ENCODE peak calls at places on chromosomes 13 and 19, in nine cellular contexts. One of them, this sample, is unnamed.

GRCh38 chr19:15859187-15859586 is 38.7 kb downstream of the CYP4F2 start:
- DNase-seq in ureter: no peak
- DNase-seq in stimulated activated CD4-positive, alpha-beta T cell treated with anti-CD3 and anti-CD28 coated beads, Interleukin-1b, Interleukin-23, amount 100 ng/mL, for 24 hours: no peak
- DNase-seq in Daoy: no peak
- DNase-seq in AG09319: no peak
- DNase-seq in CD8-positive, alpha-beta T cell: no peak
- DNase-seq in activated naive CD4-positive, alpha-beta T cell treated with anti-CD3 and anti-CD28 coated beads, Interleukin-2, amount 50 U/mL, for 16 hours: no peak
- DNase-seq in type B pancreatic cell: no peak
- DNase-seq in NCI-H1105: no peak
- DNase-seq in this sample: no peak

GRCh38 chr19:32642771-32643170 is 32.2 kb downstream of the ANKRD27 start:
- DNase-seq in ureter: no peak
- DNase-seq in stimulated activated CD4-positive, alpha-beta T cell treated with anti-CD3 and anti-CD28 coated beads, Interleukin-1b, Interleukin-23, amount 100 ng/mL, for 24 hours: peak; percentile 51
- DNase-seq in Daoy: no peak
- DNase-seq in AG09319: no peak
- DNase-seq in CD8-positive, alpha-beta T cell: peak; percentile 81
- DNase-seq in activated naive CD4-positive, alpha-beta T cell treated with anti-CD3 and anti-CD28 coated beads, Interleukin-2, amount 50 U/mL, for 16 hours: peak; percentile 52
- DNase-seq in type B pancreatic cell: no peak
- DNase-seq in NCI-H1105: no peak
- DNase-seq in this sample: no peak

GRCh38 chr13:19957320-19958118 is 1.0 kb upstream of the ZMYM2 start:
- DNase-seq in ureter: peak; percentile 86
- DNase-seq in stimulated activated CD4-positive, alpha-beta T cell treated with anti-CD3 and anti-CD28 coated beads, Interleukin-1b, Interleukin-23, amount 100 ng/mL, for 24 hours: peak; percentile 67
- DNase-seq in Daoy: no peak
- DNase-seq in AG09319: no peak
- DNase-seq in CD8-positive, alpha-beta T cell: peak; percentile 95
- DNase-seq in activated naive CD4-positive, alpha-beta T cell treated with anti-CD3 and anti-CD28 coated beads, Interleukin-2, amount 50 U/mL, for 16 hours: peak; percentile 84
- DNase-seq in type B pancreatic cell: peak; percentile 84
- DNase-seq in NCI-H1105: peak; percentile 68
- DNase-seq in this sample: peak; percentile 72

GRCh38 chr19:3699071-3699740 is 1.1 kb downstream of the PIP5K1C start:
- DNase-seq in ureter: peak; percentile 70
- DNase-seq in stimulated activated CD4-positive, alpha-beta T cell treated with anti-CD3 and anti-CD28 coated beads, Interleukin-1b, Interleukin-23, amount 100 ng/mL, for 24 hours: no peak
- DNase-seq in Daoy: peak; percentile 59
- DNase-seq in AG09319: peak; percentile 54
- DNase-seq in CD8-positive, alpha-beta T cell: no peak
- DNase-seq in activated naive CD4-positive, alpha-beta T cell treated with anti-CD3 and anti-CD28 coated beads, Interleukin-2, amount 50 U/mL, for 16 hours: no peak
- DNase-seq in type B pancreatic cell: no peak
- DNase-seq in NCI-H1105: no peak
- DNase-seq in this sample: no peak

GRCh38 chr19:23071087-23071511 is 45.7 kb upstream of the ZNF730 start:
- DNase-seq in ureter: no peak
- DNase-seq in stimulated activated CD4-positive, alpha-beta T cell treated with anti-CD3 and anti-CD28 coated beads, Interleukin-1b, Interleukin-23, amount 100 ng/mL, for 24 hours: no peak
- DNase-seq in Daoy: peak; percentile 5
- DNase-seq in AG09319: no peak
- DNase-seq in CD8-positive, alpha-beta T cell: no peak
- DNase-seq in activated naive CD4-positive, alpha-beta T cell treated with anti-CD3 and anti-CD28 coated beads, Interleukin-2, amount 50 U/mL, for 16 hours: no peak
- DNase-seq in type B pancreatic cell: peak; percentile 66
- DNase-seq in NCI-H1105: no peak
- DNase-seq in this sample: no peak

GRCh38 chr13:36764957-36765356 is 54.1 kb upstream of the RFXAP start:
- DNase-seq in ureter: no peak
- DNase-seq in stimulated activated CD4-positive, alpha-beta T cell treated with anti-CD3 and anti-CD28 coated beads, Interleukin-1b, Interleukin-23, amount 100 ng/mL, for 24 hours: no peak
- DNase-seq in Daoy: no peak
- DNase-seq in AG09319: no peak
- DNase-seq in CD8-positive, alpha-beta T cell: no peak
- DNase-seq in activated naive CD4-positive, alpha-beta T cell treated with anti-CD3 and anti-CD28 coated beads, Interleukin-2, amount 50 U/mL, for 16 hours: no peak
- DNase-seq in type B pancreatic cell: no peak
- DNase-seq in NCI-H1105: no peak
- DNase-seq in this sample: no peak

GRCh38 chr19:32498641-32499200 is 82.3 kb upstream of the PDCD5 start:
- DNase-seq in ureter: no peak
- DNase-seq in stimulated activated CD4-positive, alpha-beta T cell treated with anti-CD3 and anti-CD28 coated beads, Interleukin-1b, Interleukin-23, amount 100 ng/mL, for 24 hours: no peak
- DNase-seq in Daoy: peak; percentile 67
- DNase-seq in AG09319: no peak
- DNase-seq in CD8-positive, alpha-beta T cell: no peak
- DNase-seq in activated naive CD4-positive, alpha-beta T cell treated with anti-CD3 and anti-CD28 coated beads, Interleukin-2, amount 50 U/mL, for 16 hours: no peak
- DNase-seq in type B pancreatic cell: no peak
- DNase-seq in NCI-H1105: no peak
- DNase-seq in this sample: peak; percentile 71

GRCh38 chr19:14553042-14553938 is 18.6 kb downstream of the NDUFB7 start:
- DNase-seq in ureter: no peak
- DNase-seq in stimulated activated CD4-positive, alpha-beta T cell treated with anti-CD3 and anti-CD28 coated beads, Interleukin-1b, Interleukin-23, amount 100 ng/mL, for 24 hours: no peak
- DNase-seq in Daoy: no peak
- DNase-seq in AG09319: no peak
- DNase-seq in CD8-positive, alpha-beta T cell: no peak
- DNase-seq in activated naive CD4-positive, alpha-beta T cell treated with anti-CD3 and anti-CD28 coated beads, Interleukin-2, amount 50 U/mL, for 16 hours: no peak
- DNase-seq in type B pancreatic cell: no peak
- DNase-seq in NCI-H1105: no peak
- DNase-seq in this sample: no peak

GRCh38 chr13:112668924-112669323 is 20.9 kb upstream of the ATP11A start:
- DNase-seq in ureter: no peak
- DNase-seq in stimulated activated CD4-positive, alpha-beta T cell treated with anti-CD3 and anti-CD28 coated beads, Interleukin-1b, Interleukin-23, amount 100 ng/mL, for 24 hours: no peak
- DNase-seq in Daoy: no peak
- DNase-seq in AG09319: no peak
- DNase-seq in CD8-positive, alpha-beta T cell: no peak
- DNase-seq in activated naive CD4-positive, alpha-beta T cell treated with anti-CD3 and anti-CD28 coated beads, Interleukin-2, amount 50 U/mL, for 16 hours: no peak
- DNase-seq in type B pancreatic cell: no peak
- DNase-seq in NCI-H1105: no peak
- DNase-seq in this sample: no peak

GRCh38 chr19:43809762-43810696 is 7.8 kb upstream of the LYPD5 start:
- DNase-seq in ureter: no peak
- DNase-seq in stimulated activated CD4-positive, alpha-beta T cell treated with anti-CD3 and anti-CD28 coated beads, Interleukin-1b, Interleukin-23, amount 100 ng/mL, for 24 hours: no peak
- DNase-seq in Daoy: peak; percentile 46
- DNase-seq in AG09319: peak; percentile 23
- DNase-seq in CD8-positive, alpha-beta T cell: no peak
- DNase-seq in activated naive CD4-positive, alpha-beta T cell treated with anti-CD3 and anti-CD28 coated beads, Interleukin-2, amount 50 U/mL, for 16 hours: no peak
- DNase-seq in type B pancreatic cell: no peak
- DNase-seq in NCI-H1105: peak; percentile 53
- DNase-seq in this sample: peak; percentile 5

GRCh38 chr19:52778811-52779210 is 7.8 kb downstream of the ZNF600 start:
- DNase-seq in ureter: no peak
- DNase-seq in stimulated activated CD4-positive, alpha-beta T cell treated with anti-CD3 and anti-CD28 coated beads, Interleukin-1b, Interleukin-23, amount 100 ng/mL, for 24 hours: no peak
- DNase-seq in Daoy: peak; percentile 10
- DNase-seq in AG09319: no peak
- DNase-seq in CD8-positive, alpha-beta T cell: peak; percentile 46
- DNase-seq in activated naive CD4-positive, alpha-beta T cell treated with anti-CD3 and anti-CD28 coated beads, Interleukin-2, amount 50 U/mL, for 16 hours: no peak
- DNase-seq in type B pancreatic cell: no peak
- DNase-seq in NCI-H1105: no peak
- DNase-seq in this sample: no peak

GRCh38 chr19:50008532-50008931 is 16.6 kb downstream of the VRK3 start:
- DNase-seq in ureter: no peak
- DNase-seq in stimulated activated CD4-positive, alpha-beta T cell treated with anti-CD3 and anti-CD28 coated beads, Interleukin-1b, Interleukin-23, amount 100 ng/mL, for 24 hours: no peak
- DNase-seq in Daoy: peak; percentile 28
- DNase-seq in AG09319: no peak
- DNase-seq in CD8-positive, alpha-beta T cell: no peak
- DNase-seq in activated naive CD4-positive, alpha-beta T cell treated with anti-CD3 and anti-CD28 coated beads, Interleukin-2, amount 50 U/mL, for 16 hours: no peak
- DNase-seq in type B pancreatic cell: no peak
- DNase-seq in NCI-H1105: no peak
- DNase-seq in this sample: no peak

GRCh38 chr19:310141-310651 is 19.0 kb upstream of the PLPP2 start:
- DNase-seq in ureter: peak; percentile 39
- DNase-seq in stimulated activated CD4-positive, alpha-beta T cell treated with anti-CD3 and anti-CD28 coated beads, Interleukin-1b, Interleukin-23, amount 100 ng/mL, for 24 hours: no peak
- DNase-seq in Daoy: no peak
- DNase-seq in AG09319: no peak
- DNase-seq in CD8-positive, alpha-beta T cell: no peak
- DNase-seq in activated naive CD4-positive, alpha-beta T cell treated with anti-CD3 and anti-CD28 coated beads, Interleukin-2, amount 50 U/mL, for 16 hours: no peak
- DNase-seq in type B pancreatic cell: no peak
- DNase-seq in NCI-H1105: no peak
- DNase-seq in this sample: no peak

GRCh38 chr19:38736413-38737280 is 7.6 kb downstream of the CAPN12 start:
- DNase-seq in ureter: peak; percentile 83
- DNase-seq in stimulated activated CD4-positive, alpha-beta T cell treated with anti-CD3 and anti-CD28 coated beads, Interleukin-1b, Interleukin-23, amount 100 ng/mL, for 24 hours: peak; percentile 70
- DNase-seq in Daoy: peak; percentile 57
- DNase-seq in AG09319: no peak
- DNase-seq in CD8-positive, alpha-beta T cell: peak; percentile 68
- DNase-seq in activated naive CD4-positive, alpha-beta T cell treated with anti-CD3 and anti-CD28 coated beads, Interleukin-2, amount 50 U/mL, for 16 hours: peak; percentile 69
- DNase-seq in type B pancreatic cell: peak; percentile 70
- DNase-seq in NCI-H1105: peak; percentile 23
- DNase-seq in this sample: peak; percentile 75